ENCODE peak calls at places on chromosomes 13 and 19, in eight cellular contexts. D is mammary epithelial cell, L is progenitor cell of endocrine pancreas, U is nephron progenitor cell, T is astrocyte of the spinal cord, G is stomach, W is NB4, P is mucosa of descending colon. X is an unnamed sample.

GRCh38 chr19:55486043-55486970 is 1.3 kb downstream of the NAT14 start:
- DNase-seq in U (no peak), P (no peak), G (no peak), T (no peak), L (no peak), D (no peak), W (no peak), X (no peak)

GRCh38 chr13:51523082-51523518 is 61.2 kb upstream of the WDFY2 start:
- DNase-seq in W (peak), P (no peak), L (no peak), D (peak), G (no peak), T (peak), U (no peak), X (peak)

GRCh38 chr19:45577111-45577905 is 7.3 kb downstream of the OPA3 start:
- DNase-seq in L (peak), T (peak), W (no peak), G (peak), U (no peak), P (peak), D (peak), X (peak)

GRCh38 chr13:49669735-49670309 is 21.5 kb downstream of the EBPL start:
- DNase-seq in W (peak), P (no peak), U (peak), D (peak), G (peak), L (peak), T (peak), X (peak)

GRCh38 chr13:106007156-106007555 is 528.3 kb downstream of the EFNB2 start:
- DNase-seq in P (no peak), G (no peak), W (no peak), L (no peak), D (no peak), T (no peak), U (no peak), X (no peak)

GRCh38 chr13:82259284-82259683 is 1623.0 kb downstream of the SLITRK1 start:
- DNase-seq in G (no peak), L (no peak), P (no peak), T (no peak), W (no peak), D (no peak), U (no peak), X (no peak)

GRCh38 chr13:94195715-94196114 is 283.8 kb downstream of the DCT start:
- DNase-seq in G (no peak), D (peak), U (no peak), W (no peak), T (peak), P (no peak), L (no peak), X (peak)

GRCh38 chr19:10797541-10798256 is 38.3 kb downstream of the TMED1 start:
- DNase-seq in U (no peak), D (no peak), W (peak), L (no peak), T (no peak), P (no peak), G (no peak), X (no peak)

GRCh38 chr19:44303976-44304568 is 753 bp downstream of the ZNF235 start:
- DNase-seq in L (no peak), G (no peak), W (peak), P (no peak), D (no peak), U (peak), T (peak), X (peak)

GRCh38 chr13:102401755-102402154 is at the start of gene FGF14:
- DNase-seq in L (no peak), U (no peak), P (no peak), D (no peak), G (no peak), W (no peak), T (peak), X (no peak)

GRCh38 chr19:2648528-2648937 is 54.0 kb downstream of the GNG7 start:
- DNase-seq in D (peak), T (peak), G (peak), W (peak), L (peak), U (peak), P (peak), X (peak)

GRCh38 chr13:72651196-72651595 is 76.2 kb downstream of the MZT1 start:
- DNase-seq in D (no peak), P (no peak), L (no peak), G (no peak), T (no peak), U (no peak), W (peak), X (no peak)
- TF ChIP-seq CTCF in D (peak), P (no peak), L (peak), G (no peak), T (peak), U (peak), W (peak), X (peak)

DNA sequence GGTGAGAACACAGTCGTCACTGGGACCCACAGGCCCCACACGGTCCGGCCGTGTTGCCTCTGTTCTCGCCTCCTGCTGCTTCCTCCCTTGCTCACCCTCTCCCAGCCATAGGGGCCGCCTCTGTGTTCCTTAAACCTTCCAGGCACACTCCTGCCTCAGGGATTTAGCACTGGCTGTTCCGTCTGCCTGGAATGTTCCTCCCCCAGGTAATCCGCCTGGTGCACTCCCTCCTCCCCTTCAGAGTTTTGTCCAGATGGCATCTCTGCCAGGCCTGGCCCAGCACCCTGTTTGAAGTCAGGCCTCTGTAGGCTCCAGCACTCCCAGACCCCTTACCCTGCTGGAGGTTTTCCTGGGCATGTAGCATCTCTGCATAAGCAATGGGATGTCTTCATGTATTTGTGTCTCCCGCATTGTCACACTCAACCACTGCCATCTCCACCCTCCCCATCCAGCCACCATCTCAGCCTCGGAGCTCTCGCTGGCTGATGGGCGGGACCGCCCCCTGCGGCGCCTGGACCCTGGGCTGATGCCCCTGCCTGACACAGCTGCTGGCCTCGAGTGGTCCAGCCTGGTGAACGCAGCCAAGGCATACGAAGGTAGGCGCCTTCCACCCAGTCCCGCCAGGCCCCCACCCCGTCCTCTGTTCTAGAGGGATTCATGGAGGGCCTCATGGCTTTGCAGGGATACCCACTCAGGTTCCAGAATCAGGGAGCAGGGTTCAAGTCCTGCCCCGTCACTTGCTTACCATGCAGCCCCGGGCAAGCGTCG is 25.9 kb downstream of the DPF1 start:
- DNase-seq in U (no peak), P (no peak), G (no peak), T (no peak), W (no peak), L (no peak), D (no peak), X (no peak)
- TF ChIP-seq CTCF in U (no peak), P (no peak), G (no peak), T (no peak), W (no peak), L (no peak), D (no peak), X (no peak)

GRCh38 chr19:50496189-50497029 is 14.6 kb downstream of the JOSD2 start:
- DNase-seq in D (no peak), P (no peak), T (no peak), G (no peak), L (no peak), W (no peak), U (peak), X (no peak)
- TF ChIP-seq CTCF in D (no peak), P (no peak), T (no peak), G (no peak), L (no peak), W (no peak), U (no peak), X (no peak)

GRCh38 chr19:47331490-47331889 is 485 bp upstream of the C5AR2 start:
- DNase-seq in G (no peak), T (no peak), W (no peak), P (no peak), L (no peak), U (no peak), D (no peak), X (no peak)

GRCh38 chr19:47331931-47332547 is at the start of gene C5AR2:
- DNase-seq in G (no peak), D (no peak), P (no peak), U (no peak), L (no peak), W (no peak), T (no peak), X (no peak)

GRCh38 chr19:47324502-47324901 is 7.5 kb upstream of the C5AR2 start:
- DNase-seq in G (no peak), T (no peak), D (no peak), P (no peak), W (peak), U (no peak), L (no peak), X (no peak)

DNA sequence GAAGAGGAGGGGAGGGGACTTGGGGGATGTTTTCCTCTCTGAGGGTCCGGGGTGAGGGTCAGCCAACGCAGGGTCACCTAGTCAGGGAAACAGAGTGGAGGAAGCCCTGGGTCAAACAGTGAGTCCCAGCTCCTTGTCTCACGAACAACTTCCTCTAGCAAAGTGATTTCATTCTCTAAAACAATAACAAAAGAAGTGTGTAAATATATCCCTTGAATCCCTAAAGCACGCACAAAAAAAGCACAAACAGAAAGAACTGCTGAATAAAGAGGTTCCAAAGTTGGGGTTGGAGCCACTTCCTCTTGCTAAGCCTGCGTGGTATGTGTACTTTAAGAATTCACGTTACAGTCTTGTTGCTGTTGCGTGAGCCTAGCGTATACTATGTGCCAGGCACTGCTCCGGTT is 1.5 kb upstream of the C5AR2 start:
- DNase-seq in G (no peak), L (no peak), W (peak), P (no peak), D (no peak), T (peak), U (no peak), X (no peak)
- TF ChIP-seq CTCF in G (no peak), L (no peak), W (no peak), P (no peak), D (no peak), T (no peak), U (no peak), X (no peak)

DNA sequence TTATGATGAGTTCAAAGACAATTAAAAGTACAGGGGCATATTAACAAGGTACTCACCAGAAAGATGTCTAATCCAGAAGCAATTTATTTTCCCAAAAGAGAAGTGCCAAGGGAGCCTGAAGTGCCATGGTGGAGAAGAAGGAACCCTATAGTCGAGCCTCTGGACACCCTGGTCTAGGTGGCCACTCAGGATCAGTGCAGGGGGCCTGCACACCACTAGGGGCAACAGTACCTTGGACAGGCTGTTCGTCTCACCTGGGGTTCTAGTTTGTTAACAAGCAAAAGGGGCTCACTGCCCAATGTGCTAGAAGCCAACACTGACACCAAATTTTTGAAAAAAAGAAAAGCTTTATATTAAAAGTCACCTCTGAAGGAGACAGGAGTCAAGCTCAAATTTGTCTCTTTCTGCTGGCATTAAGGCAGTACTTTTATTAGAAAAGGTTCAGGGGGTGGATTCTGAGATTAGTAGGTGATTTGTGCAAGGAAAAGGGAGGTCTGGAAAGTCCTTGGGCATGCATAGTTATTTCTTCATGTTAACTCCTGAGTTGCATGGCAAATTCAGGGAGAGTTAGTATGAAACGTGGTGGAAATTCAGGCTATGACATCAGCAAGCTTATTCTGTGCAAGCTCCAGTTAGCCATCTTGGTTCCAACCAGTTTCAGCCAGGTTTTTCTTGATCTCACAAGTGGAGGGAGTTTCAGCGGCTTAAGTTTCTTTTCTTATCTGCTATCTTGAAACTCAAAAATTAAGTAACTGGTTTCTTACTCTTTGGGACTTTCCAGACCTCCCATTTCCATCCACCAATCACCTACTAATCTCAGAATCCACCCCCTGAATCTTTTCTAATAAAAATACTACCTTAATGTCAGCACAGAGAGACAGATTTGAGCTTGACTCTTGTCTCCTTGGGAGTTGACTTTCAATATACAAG is 884 bp upstream of the CBY2 start:
- DNase-seq in L (no peak), U (no peak), D (no peak), P (no peak), G (no peak), W (no peak), T (no peak), X (no peak)
- TF ChIP-seq CTCF in L (peak), U (no peak), D (peak), P (no peak), G (no peak), W (peak), T (no peak), X (peak)

GRCh38 chr13:78802912-78803311 is 144.0 kb upstream of the OBI1 start:
- DNase-seq in D (no peak), G (no peak), U (no peak), L (no peak), P (no peak), W (no peak), T (no peak), X (no peak)

GRCh38 chr13:78806457-78806856 is 147.5 kb upstream of the OBI1 start:
- DNase-seq in P (no peak), T (no peak), L (no peak), G (no peak), D (no peak), U (no peak), W (peak), X (no peak)
- TF ChIP-seq CTCF in P (no peak), T (peak), L (peak), G (no peak), D (peak), U (peak), W (peak), X (peak)

DNA sequence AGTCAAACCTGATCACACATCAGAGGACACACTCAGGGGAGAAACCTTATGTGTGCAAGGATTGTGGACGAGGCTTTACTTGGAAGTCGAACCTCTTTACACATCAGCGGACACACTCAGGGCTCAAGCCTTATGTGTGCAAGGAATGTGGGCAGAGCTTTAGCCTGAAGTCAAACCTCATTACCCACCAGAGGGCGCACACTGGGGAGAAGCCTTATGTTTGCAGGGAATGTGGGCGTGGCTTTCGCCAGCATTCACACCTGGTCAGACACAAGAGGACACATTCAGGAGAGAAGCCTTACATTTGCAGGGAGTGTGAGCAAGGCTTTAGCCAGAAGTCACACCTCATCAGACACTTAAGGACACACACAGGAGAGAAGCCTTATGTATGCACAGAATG is 8.2 kb upstream of the ZNF527 start:
- DNase-seq in T (no peak), U (no peak), W (peak), G (no peak), P (no peak), L (no peak), D (no peak), X (no peak)
- TF ChIP-seq CTCF in T (peak), U (no peak), W (no peak), G (no peak), P (no peak), L (peak), D (no peak), X (peak)

GRCh38 chr19:54448037-54448773 is 794 bp upstream of the LENG8 start:
- DNase-seq in W (peak), U (peak), T (peak), P (peak), G (no peak), L (no peak), D (peak), X (peak)
- TF ChIP-seq CTCF in W (no peak), U (no peak), T (peak), P (no peak), G (no peak), L (peak), D (no peak), X (no peak)

DNA sequence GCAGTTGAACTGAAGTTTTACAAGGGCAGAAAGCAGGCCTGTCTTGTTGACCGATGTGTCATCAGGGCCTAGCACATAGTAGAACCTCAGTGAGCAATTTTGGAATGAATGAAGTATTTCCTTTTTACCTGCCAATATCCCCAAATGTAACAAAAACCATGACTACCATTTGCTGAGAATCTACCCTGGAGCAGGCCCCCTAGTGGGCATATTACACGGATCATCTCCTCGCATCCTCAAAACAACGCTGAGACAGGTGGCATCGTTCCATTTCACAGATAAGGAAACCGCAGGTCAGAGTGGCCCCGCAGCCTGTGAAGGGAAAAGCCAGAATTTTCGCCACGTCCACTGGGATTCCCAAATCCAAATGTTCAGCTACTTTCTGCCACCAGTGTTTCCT is 77.9 kb downstream of the CACNA1A start:
- DNase-seq in G (no peak), L (no peak), W (peak), D (peak), U (peak), T (no peak), P (no peak), X (no peak)
- TF ChIP-seq CTCF in G (no peak), L (peak), W (peak), D (peak), U (peak), T (peak), P (no peak), X (peak)

DNA sequence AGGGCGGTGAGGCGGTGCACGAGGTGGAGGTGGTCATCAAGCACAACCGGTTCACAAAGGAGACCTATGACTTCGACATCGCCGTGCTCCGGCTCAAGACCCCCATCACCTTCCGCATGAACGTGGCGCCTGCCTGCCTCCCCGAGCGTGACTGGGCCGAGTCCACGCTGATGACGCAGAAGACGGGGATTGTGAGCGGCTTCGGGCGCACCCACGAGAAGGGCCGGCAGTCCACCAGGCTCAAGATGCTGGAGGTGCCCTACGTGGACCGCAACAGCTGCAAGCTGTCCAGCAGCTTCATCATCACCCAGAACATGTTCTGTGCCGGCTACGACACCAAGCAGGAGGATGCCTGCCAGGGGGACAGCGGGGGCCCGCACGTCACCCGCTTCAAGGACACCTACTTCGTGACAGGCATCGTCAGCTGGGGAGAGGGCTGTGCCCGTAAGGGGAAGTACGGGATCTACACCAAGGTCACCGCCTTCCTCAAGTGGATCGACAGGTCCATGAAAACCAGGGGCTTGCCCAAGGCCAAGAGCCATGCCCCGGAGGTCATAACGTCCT is 9.4 kb upstream of the PROZ start:
- DNase-seq in P (no peak), G (no peak), L (no peak), U (no peak), W (no peak), D (no peak), T (no peak), X (no peak)
- TF ChIP-seq CTCF in P (no peak), G (no peak), L (no peak), U (no peak), W (no peak), D (no peak), T (no peak), X (no peak)

X was measured in foreskin keratinocyte.